ENCODE peak calls at places on chromosomes 7 and 10, in five cellular contexts. One of them, this sample, is unnamed.
A peak's percentile ranks its signal among the peaks of the same experiment; 100 is the strongest.

GRCh38 chr7:113071465-113071864 is 15.2 kb downstream of the GPR85 start:
- DNase-seq in NCI-H1436: no peak
- DNase-seq in activated CD8-positive, alpha-beta memory T cell treated with anti-CD3 and anti-CD28 coated beads, Interleukin-2, amount 50 U/mL, for 48 hours: no peak
- DNase-seq in iPS DF 6.9: no peak
- DNase-seq in NCI-H2107: no peak
- DNase-seq in this sample: no peak

GRCh38 chr7:32178731-32179366 is 108.6 kb upstream of the PDE1C start:
- DNase-seq in iPS DF 6.9: no peak
- DNase-seq in NCI-H2107: no peak
- DNase-seq in activated CD8-positive, alpha-beta memory T cell treated with anti-CD3 and anti-CD28 coated beads, Interleukin-2, amount 50 U/mL, for 48 hours: no peak
- DNase-seq in NCI-H1436: no peak
- DNase-seq in this sample: no peak

GRCh38 chr7:2775376-2775775 is 68.7 kb downstream of the GNA12 start:
- DNase-seq in iPS DF 6.9: no peak
- DNase-seq in NCI-H2107: no peak
- DNase-seq in activated CD8-positive, alpha-beta memory T cell treated with anti-CD3 and anti-CD28 coated beads, Interleukin-2, amount 50 U/mL, for 48 hours: no peak
- DNase-seq in NCI-H1436: no peak
- DNase-seq in this sample: no peak

GRCh38 chr7:93945756-93946540 is 24.4 kb downstream of the GNG11 start:
- DNase-seq in iPS DF 6.9: no peak
- DNase-seq in NCI-H2107: no peak
- DNase-seq in activated CD8-positive, alpha-beta memory T cell treated with anti-CD3 and anti-CD28 coated beads, Interleukin-2, amount 50 U/mL, for 48 hours: no peak
- DNase-seq in NCI-H1436: no peak
- DNase-seq in this sample: no peak

GRCh38 chr10:22740180-22740579 is 25.8 kb upstream of the PIP4K2A start:
- DNase-seq in iPS DF 6.9: no peak
- DNase-seq in activated CD8-positive, alpha-beta memory T cell treated with anti-CD3 and anti-CD28 coated beads, Interleukin-2, amount 50 U/mL, for 48 hours: no peak
- DNase-seq in NCI-H1436: no peak
- DNase-seq in NCI-H2107: no peak
- DNase-seq in this sample: no peak

GRCh38 chr10:11242443-11243386 is 225.0 kb downstream of the CELF2 start:
- DNase-seq in iPS DF 6.9: no peak
- DNase-seq in NCI-H1436: no peak
- DNase-seq in activated CD8-positive, alpha-beta memory T cell treated with anti-CD3 and anti-CD28 coated beads, Interleukin-2, amount 50 U/mL, for 48 hours: no peak
- DNase-seq in NCI-H2107: peak; percentile 8
- DNase-seq in this sample: no peak

GRCh38 chr10:86536294-86536861 is 14.8 kb upstream of the WAPL start:
- DNase-seq in NCI-H1436: no peak
- DNase-seq in NCI-H2107: no peak
- DNase-seq in iPS DF 6.9: no peak
- DNase-seq in activated CD8-positive, alpha-beta memory T cell treated with anti-CD3 and anti-CD28 coated beads, Interleukin-2, amount 50 U/mL, for 48 hours: peak; percentile 73
- DNase-seq in this sample: no peak

GRCh38 chr7:108557617-108558016 is 11.9 kb downstream of the THAP5 start:
- DNase-seq in NCI-H2107: no peak
- DNase-seq in NCI-H1436: no peak
- DNase-seq in iPS DF 6.9: no peak
- DNase-seq in activated CD8-positive, alpha-beta memory T cell treated with anti-CD3 and anti-CD28 coated beads, Interleukin-2, amount 50 U/mL, for 48 hours: no peak
- DNase-seq in this sample: no peak

GRCh38 chr10:121070257-121070656 is 219.1 kb downstream of the WDR11 start:
- DNase-seq in NCI-H2107: no peak
- DNase-seq in activated CD8-positive, alpha-beta memory T cell treated with anti-CD3 and anti-CD28 coated beads, Interleukin-2, amount 50 U/mL, for 48 hours: no peak
- DNase-seq in NCI-H1436: no peak
- DNase-seq in iPS DF 6.9: no peak
- DNase-seq in this sample: no peak

GRCh38 chr10:71978476-71978875 is 14.3 kb downstream of the CHST3 start:
- DNase-seq in activated CD8-positive, alpha-beta memory T cell treated with anti-CD3 and anti-CD28 coated beads, Interleukin-2, amount 50 U/mL, for 48 hours: no peak
- DNase-seq in iPS DF 6.9: no peak
- DNase-seq in NCI-H1436: no peak
- DNase-seq in NCI-H2107: no peak
- DNase-seq in this sample: peak; percentile 35

GRCh38 chr7:47247132-47247531 is 334.8 kb downstream of the TNS3 start:
- DNase-seq in NCI-H1436: no peak
- DNase-seq in activated CD8-positive, alpha-beta memory T cell treated with anti-CD3 and anti-CD28 coated beads, Interleukin-2, amount 50 U/mL, for 48 hours: no peak
- DNase-seq in NCI-H2107: no peak
- DNase-seq in iPS DF 6.9: no peak
- DNase-seq in this sample: no peak

GRCh38 chr10:6204341-6205191 is 1.8 kb downstream of the PFKFB3 start:
- DNase-seq in iPS DF 6.9: no peak
- DNase-seq in NCI-H2107: no peak
- DNase-seq in activated CD8-positive, alpha-beta memory T cell treated with anti-CD3 and anti-CD28 coated beads, Interleukin-2, amount 50 U/mL, for 48 hours: no peak
- DNase-seq in NCI-H1436: no peak
- DNase-seq in this sample: no peak

GRCh38 chr7:151415375-151416112 is 5.7 kb upstream of the WDR86 start:
- DNase-seq in NCI-H2107: peak; percentile 73
- DNase-seq in iPS DF 6.9: no peak
- DNase-seq in activated CD8-positive, alpha-beta memory T cell treated with anti-CD3 and anti-CD28 coated beads, Interleukin-2, amount 50 U/mL, for 48 hours: no peak
- DNase-seq in NCI-H1436: no peak
- DNase-seq in this sample: no peak

GRCh38 chr10:32077896-32078295 is 21.7 kb upstream of the KIF5B start:
- DNase-seq in iPS DF 6.9: no peak
- DNase-seq in activated CD8-positive, alpha-beta memory T cell treated with anti-CD3 and anti-CD28 coated beads, Interleukin-2, amount 50 U/mL, for 48 hours: no peak
- DNase-seq in NCI-H2107: no peak
- DNase-seq in NCI-H1436: no peak
- DNase-seq in this sample: no peak

This sample was measured in NCI-H2227 treated with DMSO at 0.1 percent for 48 hours.